ENCODE peak calls at places on chromosomes 6 and 20, in five cellular contexts. I is epithelial cell of esophagus, X is fibroblast of pulmonary artery, A is Caki2, R is HTR-8/SVneo. C is an unnamed sample.

GRCh38 chr6:153947817-153948447 is 91.1 kb upstream of the OPRM1 start:
- DNase-seq in I (peak), X (peak), A (peak), R (peak), C (no peak)

GRCh38 chr6:106547961-106548453 is 81.3 kb downstream of the RTN4IP1 start:
- DNase-seq in I (peak), X (peak), A (peak), R (no peak), C (peak)

GRCh38 chr6:36641543-36641942 is 37.0 kb upstream of the CDKN1A start:
- DNase-seq in I (no peak), X (no peak), A (no peak), R (no peak), C (no peak)

GRCh38 chr6:146908786-146909185 is 295.4 kb upstream of the STXBP5 start:
- DNase-seq in I (no peak), X (no peak), A (no peak), R (no peak), C (no peak)

GRCh38 chr20:4601630-4602296 is 119.9 kb upstream of the PRND start:
- DNase-seq in I (peak), X (no peak), A (no peak), R (peak), C (peak)

GRCh38 chr6:87791029-87791428 is 89.0 kb upstream of the AKIRIN2 start:
- DNase-seq in I (no peak), X (no peak), A (no peak), R (no peak), C (no peak)

GRCh38 chr20:4412216-4412615 is 309.5 kb upstream of the PRND start:
- DNase-seq in I (no peak), X (no peak), A (no peak), R (no peak), C (no peak)

GRCh38 chr6:132133734-132134490 is 182.7 kb upstream of the CCN2 start:
- DNase-seq in I (no peak), X (no peak), A (no peak), R (no peak), C (peak)

GRCh38 chr20:47748851-47749250 is 36.4 kb downstream of the SULF2 start:
- DNase-seq in I (no peak), X (no peak), A (no peak), R (no peak), C (peak)

GRCh38 chr6:52285174-52286068 is 879 bp upstream of the MCM3 start:
- DNase-seq in I (no peak), X (peak), A (no peak), R (no peak), C (no peak)

GRCh38 chr6:168540713-168541291 is 99.8 kb downstream of the SMOC2 start:
- DNase-seq in I (no peak), X (no peak), A (no peak), R (no peak), C (no peak)

GRCh38 chr6:100538086-100538485 is 73.4 kb upstream of the SIM1 start:
- DNase-seq in I (no peak), X (peak), A (peak), R (no peak), C (peak)

GRCh38 chr6:137291441-137291840 is 72.3 kb upstream of the IFNGR1 start:
- DNase-seq in I (peak), X (peak), A (no peak), R (no peak), C (peak)

GRCh38 chr6:150527100-150527499 is 72.6 kb upstream of the PLEKHG1 start:
- DNase-seq in I (peak), X (peak), A (no peak), R (no peak), C (no peak)

GRCh38 chr6:143598466-143599080 is 79.2 kb upstream of the PHACTR2 start:
- DNase-seq in I (no peak), X (no peak), A (no peak), R (no peak), C (no peak)

GRCh38 chr20:41369673-41370072 is 3.1 kb upstream of the EMILIN3 start:
- DNase-seq in I (no peak), X (no peak), A (no peak), R (no peak), C (no peak)

GRCh38 chr20:17910828-17911294 is 57.7 kb downstream of the SNX5 start:
- DNase-seq in I (peak), X (peak), A (peak), R (no peak), C (peak)

GRCh38 chr6:110116258-110116657 is 63.2 kb downstream of the WASF1 start:
- DNase-seq in I (peak), X (no peak), A (no peak), R (no peak), C (no peak)

GRCh38 chr6:125549202-125549884 is 200.1 kb upstream of the HEY2 start:
- DNase-seq in I (no peak), X (no peak), A (no peak), R (no peak), C (peak)

GRCh38 chr6:69424581-69424980 is 372.2 kb downstream of the LMBRD1 start:
- DNase-seq in I (no peak), X (no peak), A (no peak), R (no peak), C (no peak)

GRCh38 chr6:132820629-132821381 is 6.4 kb downstream of the RPS12 start:
- DNase-seq in I (peak), X (peak), A (peak), R (no peak), C (peak)

GRCh38 chr6:282177-282866 is 10.0 kb upstream of the DUSP22 start:
- DNase-seq in I (no peak), X (no peak), A (no peak), R (no peak), C (no peak)

GRCh38 chr20:32045999-32046398 is 6.0 kb upstream of the HCK start:
- DNase-seq in I (no peak), X (no peak), A (no peak), R (no peak), C (no peak)